ENCODE peak calls at places on chromosomes 2 and 18, in eight cellular contexts. V is astrocyte of the spinal cord, S is mammary epithelial cell, O is psoas muscle, C is heart right ventricle, T is glutamatergic neuron, D is lower lobe of right lung, K is PC-9. J is an unnamed sample.

GRCh38 chr2:176496756-176497155 is 227.5 kb downstream of the MTX2 start:
- DNase-seq in S (no peak), T (no peak), O (no peak), K (no peak), C (no peak), V (no peak), D (no peak), J (peak; percentile 56)

GRCh38 chr2:11552260-11552638 is 18.4 kb downstream of the GREB1 start:
- DNase-seq in K (no peak), V (no peak), D (no peak), T (no peak), O (no peak), C (no peak), S (no peak), J (no peak)

GRCh38 chr2:17646096-17646554 is 105.6 kb downstream of the VSNL1 start:
- DNase-seq in T (no peak), V (peak; percentile 85), C (no peak), O (no peak), S (peak; percentile 84), K (peak; percentile 32), D (no peak), J (peak; percentile 88)

GRCh38 chr18:74252032-74252380 is 39.8 kb downstream of the CYB5A start:
- DNase-seq in V (peak; percentile 40), S (no peak), T (no peak), O (no peak), C (no peak), D (no peak), K (no peak), J (peak; percentile 85)

GRCh38 chr2:120820263-120820884 is 84.7 kb downstream of the GLI2 start:
- DNase-seq in D (no peak), C (no peak), S (no peak), K (no peak), O (no peak), T (peak; percentile 63), V (peak; percentile 78), J (peak; percentile 77)

GRCh38 chr18:34771958-34772357 is 61.9 kb downstream of the DTNA start:
- DNase-seq in T (no peak), D (no peak), S (no peak), C (no peak), K (no peak), O (no peak), V (no peak), J (peak; percentile 36)

GRCh38 chr2:139825726-139826125 is 1045.5 kb upstream of the NXPH2 start:
- DNase-seq in C (no peak), K (no peak), V (no peak), D (no peak), S (peak; percentile 3), T (no peak), O (no peak), J (no peak)

GRCh38 chr18:48632676-48633257 is 93.9 kb downstream of the CTIF start:
- DNase-seq in S (no peak), K (no peak), T (peak; percentile 2), D (no peak), V (no peak), C (no peak), O (no peak), J (no peak)

GRCh38 chr2:201411421-201411820 is 39.8 kb downstream of the TRAK2 start:
- DNase-seq in V (no peak), K (no peak), C (no peak), T (no peak), O (no peak), S (no peak), D (no peak), J (peak; percentile 85)

GRCh38 chr2:210523650-210524289 is 32.6 kb upstream of the CPS1 start:
- DNase-seq in S (no peak), C (no peak), T (no peak), K (no peak), O (no peak), D (no peak), V (no peak), J (no peak)

GRCh38 chr2:188969236-188970032 is 4.7 kb upstream of the COL3A1 start:
- DNase-seq in D (no peak), C (no peak), S (no peak), K (no peak), O (no peak), T (no peak), V (no peak), J (peak; percentile 89)

GRCh38 chr2:159895258-159896209 is 97.5 kb upstream of the CD302 start:
- DNase-seq in T (no peak), S (no peak), C (no peak), D (no peak), V (no peak), O (no peak), K (no peak), J (peak; percentile 12)

GRCh38 chr2:119449526-119449925 is 17.9 kb downstream of the TMEM37 start:
- DNase-seq in D (no peak), O (no peak), K (no peak), T (no peak), V (no peak), S (no peak), C (no peak), J (no peak)

GRCh38 chr2:138476186-138476585 is 25.4 kb upstream of the SPOPL start:
- DNase-seq in S (peak; percentile 32), O (no peak), C (no peak), D (no peak), T (no peak), K (no peak), V (no peak), J (no peak)

GRCh38 chr2:95034221-95034620 is 8.7 kb downstream of the MAL start:
- DNase-seq in V (no peak), T (no peak), O (no peak), K (peak; percentile 75), S (peak; percentile 18), D (no peak), C (no peak), J (no peak)

GRCh38 chr18:59249186-59249774 is 24.0 kb downstream of the RAX start:
- DNase-seq in K (peak; percentile 31), S (peak; percentile 52), C (no peak), O (no peak), V (peak; percentile 84), T (peak; percentile 64), D (no peak), J (peak; percentile 85)

GRCh38 chr2:36918307-36918706 is 48.0 kb downstream of the STRN start:
- DNase-seq in K (no peak), O (no peak), S (no peak), C (no peak), V (no peak), T (no peak), D (no peak), J (peak; percentile 10)
- TF ChIP-seq CTCF in K (peak; percentile 61), O (no peak), S (peak; percentile 25), C (peak; percentile 30), V (peak; percentile 36), T (peak; percentile 30), D (peak; percentile 13), J (peak; percentile 34)

GRCh38 chr18:36419913-36420531 is 122.5 kb downstream of the FHOD3 start:
- DNase-seq in K (peak; percentile 13), S (peak; percentile 84), C (no peak), V (no peak), O (no peak), D (no peak), T (no peak), J (peak; percentile 67)
- TF ChIP-seq CTCF in K (no peak), S (peak; percentile 64), C (no peak), V (no peak), O (peak; percentile 48), D (no peak), T (no peak), J (peak; percentile 18)

GRCh38 chr2:233974530-233975071 is 57.4 kb downstream of the TRPM8 start:
- DNase-seq in O (peak; percentile 67), C (peak; percentile 18), K (peak; percentile 98), S (peak; percentile 97), V (peak; percentile 98), D (no peak), T (no peak), J (peak; percentile 99)
- TF ChIP-seq CTCF in O (no peak), C (no peak), K (peak; percentile 17), S (peak; percentile 4), V (no peak), D (no peak), T (no peak), J (no peak)

GRCh38 chr18:11081009-11081532 is 68.3 kb downstream of the PIEZO2 start:
- DNase-seq in D (no peak), T (no peak), V (no peak), C (no peak), O (no peak), S (no peak), K (no peak), J (no peak)

GRCh38 chr18:11078491-11078890 is 70.9 kb downstream of the PIEZO2 start:
- DNase-seq in V (no peak), S (no peak), K (no peak), D (no peak), O (no peak), C (no peak), T (no peak), J (peak; percentile 1)

GRCh38 chr18:11072632-11073031 is 76.7 kb downstream of the PIEZO2 start:
- DNase-seq in C (no peak), D (no peak), O (no peak), T (no peak), S (no peak), V (no peak), K (no peak), J (no peak)

GRCh38 chr18:11074879-11075278 is 74.5 kb downstream of the PIEZO2 start:
- DNase-seq in V (no peak), T (no peak), K (no peak), O (no peak), C (no peak), D (no peak), S (no peak), J (no peak)

GRCh38 chr18:11077548-11078187 is 71.7 kb downstream of the PIEZO2 start:
- DNase-seq in T (no peak), V (no peak), D (no peak), K (no peak), C (no peak), S (no peak), O (no peak), J (no peak)
- TF ChIP-seq CTCF in T (no peak), V (no peak), D (no peak), K (no peak), C (no peak), S (no peak), O (no peak), J (no peak)

DNA sequence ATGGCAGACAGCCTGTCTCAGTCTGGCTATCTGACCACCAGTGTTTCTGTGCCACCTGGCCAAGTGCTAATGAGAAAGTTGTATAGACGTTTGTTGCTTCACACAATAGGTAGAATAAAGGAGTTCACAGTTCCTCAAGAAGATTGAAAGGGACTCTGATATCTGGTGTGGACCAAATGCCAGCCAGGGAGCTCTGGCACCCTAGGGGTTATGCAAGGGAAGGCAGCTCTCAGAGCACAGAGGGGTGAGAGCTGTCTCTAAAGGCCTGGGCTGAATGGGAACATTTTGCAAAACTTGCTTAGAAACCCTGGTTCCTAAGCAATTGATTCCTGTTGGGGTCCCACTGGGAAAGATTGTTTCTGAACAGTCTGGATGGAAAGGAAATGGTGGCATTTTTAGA is 553.8 kb downstream of the EPHA4 start:
- DNase-seq in D (no peak), K (no peak), V (no peak), T (no peak), C (no peak), S (no peak), O (no peak), J (no peak)
- TF ChIP-seq CTCF in D (no peak), K (no peak), V (no peak), T (no peak), C (no peak), S (no peak), O (no peak), J (no peak)